ENCODE peak calls at places on chromosome 20, in five cellular contexts. H is fibroblast of lung, W is sigmoid colon, B is GM23248, F is heart left ventricle. J is an unnamed sample.

GRCh38 chr20:48238326-48238725 is 453.0 kb upstream of the SULF2 start:
- DNase-seq in H (peak; percentile 5), W (peak; percentile 60), B (peak; percentile 80), F (no peak), J (no peak)

GRCh38 chr20:64050261-64051032 is 1.0 kb upstream of the SOX18 start:
- DNase-seq in W (no peak), B (no peak), H (no peak), F (no peak), J (no peak)

GRCh38 chr20:34547844-34548613 is 10.5 kb upstream of the MAP1LC3A start:
- DNase-seq in H (no peak), W (no peak), F (no peak), B (no peak), J (no peak)

GRCh38 chr20:58694241-58695083 is 1.9 kb downstream of the NPEPL1 start:
- DNase-seq in H (no peak), F (no peak), W (peak; percentile 66), B (no peak), J (no peak)

GRCh38 chr20:3410464-3410863 is 3.0 kb upstream of the DNAAF9 start:
- DNase-seq in W (no peak), B (no peak), F (no peak), H (no peak), J (no peak)

GRCh38 chr20:38534756-38535155 is 46.2 kb upstream of the ADIG start:
- DNase-seq in F (no peak), B (no peak), W (no peak), H (no peak), J (no peak)

GRCh38 chr20:21361266-21361665 is 36.1 kb downstream of the NKX2-4 start:
- DNase-seq in W (no peak), F (no peak), B (peak; percentile 50), H (peak; percentile 16), J (no peak)

GRCh38 chr20:36824142-36824940 is 50.8 kb upstream of the DSN1 start:
- DNase-seq in W (no peak), F (no peak), B (peak; percentile 25), H (no peak), J (no peak)

GRCh38 chr20:23135449-23136447 is 49.6 kb upstream of the CD93 start:
- DNase-seq in B (no peak), H (no peak), W (peak; percentile 66), F (no peak), J (peak; percentile 75)

GRCh38 chr20:3808544-3808943 is 11.8 kb upstream of the AP5S1 start:
- DNase-seq in H (no peak), B (no peak), F (no peak), W (peak; percentile 34), J (no peak)

GRCh38 chr20:1204061-1204460 is 807 bp downstream of the C20orf202 start:
- DNase-seq in H (no peak), B (no peak), W (no peak), F (no peak), J (no peak)

GRCh38 chr20:51695574-51696303 is 72.5 kb downstream of the ATP9A start:
- DNase-seq in B (peak; percentile 82), H (peak; percentile 70), F (no peak), W (no peak), J (no peak)

GRCh38 chr20:62907377-62908317 is 18.7 kb downstream of the DIDO1 start:
- DNase-seq in F (no peak), B (peak; percentile 22), H (no peak), W (no peak), J (no peak)

GRCh38 chr20:34311118-34312023 is 8.2 kb upstream of the AHCY start:
- DNase-seq in B (peak; percentile 58), F (no peak), H (no peak), W (no peak), J (no peak)

GRCh38 chr20:1775117-1775516 is 117.5 kb upstream of the SIRPG start:
- DNase-seq in H (peak; percentile 9), W (no peak), B (peak; percentile 83), F (no peak), J (no peak)

GRCh38 chr20:51579137-51579536 is 36.6 kb upstream of the NFATC2 start:
- DNase-seq in F (no peak), B (peak; percentile 50), H (no peak), W (no peak), J (no peak)

GRCh38 chr20:9457055-9457454 is 57.3 kb upstream of the LAMP5 start:
- DNase-seq in W (no peak), H (no peak), F (no peak), B (no peak), J (no peak)

GRCh38 chr20:51678041-51678697 is 90.0 kb downstream of the ATP9A start:
- DNase-seq in H (no peak), F (no peak), W (no peak), B (no peak), J (peak; percentile 37)

GRCh38 chr20:46204594-46205205 is 86.6 kb downstream of the CD40 start:
- DNase-seq in B (no peak), H (no peak), W (no peak), F (no peak), J (no peak)

GRCh38 chr20:62201173-62202082 is 18.6 kb downstream of the MTG2 start:
- DNase-seq in W (no peak), F (no peak), H (no peak), B (no peak), J (peak; percentile 38)

GRCh38 chr20:64151634-64152530 is 12.4 kb upstream of the MYT1 start:
- DNase-seq in B (no peak), H (no peak), W (peak; percentile 33), F (no peak), J (peak; percentile 30)

GRCh38 chr20:58408603-58409246 is 19.7 kb downstream of the VAPB start:
- DNase-seq in F (no peak), H (no peak), W (no peak), B (no peak), J (no peak)

GRCh38 chr20:48180039-48180438 is 394.8 kb upstream of the SULF2 start:
- DNase-seq in B (peak; percentile 38), W (no peak), F (no peak), H (no peak), J (no peak)

GRCh38 chr20:35523298-35523888 is 6.1 kb downstream of the C20orf173 start:
- DNase-seq in F (no peak), W (no peak), H (no peak), B (peak; percentile 46), J (no peak)

GRCh38 chr20:58650181-58650775 is 805 bp upstream of the STX16 start:
- DNase-seq in H (no peak), B (peak; percentile 42), W (peak; percentile 63), F (peak; percentile 50), J (peak; percentile 86)

GRCh38 chr20:48338717-48339116 is 489.1 kb downstream of the PREX1 start:
- DNase-seq in F (no peak), B (peak; percentile 76), H (peak; percentile 57), W (no peak), J (no peak)

GRCh38 chr20:36573798-36574277 is 441 bp downstream of the TGIF2 start:
- DNase-seq in F (peak; percentile 48), B (peak; percentile 33), W (peak; percentile 79), H (no peak), J (peak; percentile 75)

GRCh38 chr20:48722737-48723191 is 105.0 kb downstream of the PREX1 start:
- DNase-seq in W (peak; percentile 63), H (peak; percentile 39), B (peak; percentile 88), F (no peak), J (no peak)

GRCh38 chr20:9474835-9475413 is 39.5 kb upstream of the LAMP5 start:
- DNase-seq in B (peak; percentile 55), W (no peak), F (no peak), H (peak; percentile 35), J (no peak)

GRCh38 chr20:58832442-58832841 is 18.3 kb downstream of the GNAS-AS1 start:
- DNase-seq in B (no peak), W (no peak), F (no peak), H (peak; percentile 19), J (no peak)

GRCh38 chr20:20021835-20022234 is 4.7 kb downstream of the NAA20 start:
- DNase-seq in B (no peak), H (no peak), W (no peak), F (no peak), J (no peak)
- H3K27ac ChIP-seq in B (no peak overlapping the region), H (no peak overlapping the region), W (no peak overlapping the region), F (no peak overlapping the region), J (no peak overlapping the region)

DNA sequence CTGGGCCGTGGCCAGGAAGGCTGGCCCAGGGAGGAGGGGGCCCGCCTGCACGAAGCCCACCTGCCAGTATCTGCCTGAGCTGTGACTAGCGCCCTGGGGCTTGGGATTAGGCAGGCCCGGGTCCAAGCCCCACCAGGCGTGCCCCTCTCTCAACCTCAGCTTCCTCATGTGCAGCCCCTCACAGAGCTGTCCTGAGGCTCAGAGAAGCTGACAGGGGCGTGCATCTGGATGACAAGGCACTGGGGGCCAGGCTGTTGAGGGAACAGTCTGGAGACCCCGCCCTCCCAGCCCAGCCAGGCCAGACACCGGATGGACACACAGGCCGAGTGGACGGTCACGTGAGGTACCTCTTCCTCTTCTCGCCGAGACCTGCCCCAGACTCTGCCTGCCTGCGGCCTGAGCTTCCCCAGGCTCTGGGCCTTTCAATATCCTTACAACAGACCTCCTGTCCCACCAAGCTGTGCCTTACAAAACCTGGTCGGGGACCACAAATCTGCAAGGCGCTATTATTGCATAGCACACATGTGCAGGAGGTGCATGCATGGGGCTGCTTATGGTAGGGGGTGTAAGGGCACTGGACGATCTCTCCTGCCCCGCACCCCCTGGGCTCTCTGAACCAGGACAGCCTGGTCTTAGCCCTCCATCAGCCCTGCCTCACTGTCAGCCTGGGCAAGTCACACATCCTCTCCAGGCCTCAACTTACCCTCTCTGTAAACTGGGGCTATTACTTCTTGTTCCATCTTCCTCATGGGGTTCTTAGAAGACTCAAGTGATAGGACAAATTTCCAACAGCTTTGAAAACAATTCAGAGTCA is 20.0 kb downstream of the NOL4L start:
- DNase-seq in H (no peak), F (peak; percentile 55), W (no peak), B (no peak), J (peak; percentile 79)
- H3K4me1 ChIP-seq in H (no peaks in the 10 kb centered on the region), F (no peaks in the 10 kb centered on the region), W (no peaks in the 10 kb centered on the region), B (peaks cover 1% of the 10 kb centered on the region), J (no peaks in the 10 kb centered on the region)

GRCh38 chr20:15917333-15917732 is 655.9 kb downstream of the KIF16B start:
- DNase-seq in B (no peak), W (no peak), H (no peak), F (no peak), J (no peak)

GRCh38 chr20:15916623-15917022 is 656.6 kb downstream of the KIF16B start:
- DNase-seq in F (no peak), W (no peak), B (no peak), H (no peak), J (no peak)

GRCh38 chr20:15909995-15910394 is 663.3 kb downstream of the KIF16B start:
- DNase-seq in H (no peak), B (no peak), F (no peak), W (no peak), J (no peak)

GRCh38 chr20:15911557-15911956 is 661.7 kb downstream of the KIF16B start:
- DNase-seq in F (no peak), B (no peak), H (no peak), W (no peak), J (no peak)

GRCh38 chr20:15913661-15914060 is 659.6 kb downstream of the KIF16B start:
- DNase-seq in F (no peak), B (no peak), W (no peak), H (no peak), J (no peak)
- H3K27ac ChIP-seq in F (no peak overlapping the region), B (no peak overlapping the region), W (no peak overlapping the region), H (no peak overlapping the region), J (no peak overlapping the region)

GRCh38 chr20:45066372-45066771 is 34.6 kb downstream of the KCNS1 start:
- DNase-seq in W (no peak), B (no peak), H (peak; percentile 68), F (no peak), J (no peak)
- H3K4me1 ChIP-seq in W (peaks cover 14% of the 10 kb centered on the region), B (peaks cover 52% of the 10 kb centered on the region), H (peaks cover 4% of the 10 kb centered on the region), F (no peaks in the 10 kb centered on the region), J (no peaks in the 10 kb centered on the region)